ENCODE peak calls at places on chromosomes 12 and 14, in five cellular contexts. One of them, this sample, is unnamed.

GRCh38 chr14:64562432-64562831 is 12.7 kb downstream of the PPP1R36 start:
- DNase-seq in hippocampal formation: no peak
- DNase-seq in stimulated activated CD8-positive, alpha-beta memory T cell treated with anti-CD3 and anti-CD28 coated beads, Interleukin-7, amount 100 ng/mL, for 1 hour: no peak
- DNase-seq in COR-L47: no peak
- DNase-seq in BJ: no peak
- DNase-seq in this sample: no peak

GRCh38 chr12:27319394-27319793 is 13.2 kb upstream of the BMAL2 start:
- DNase-seq in BJ: peak
- DNase-seq in hippocampal formation: no peak
- DNase-seq in stimulated activated CD8-positive, alpha-beta memory T cell treated with anti-CD3 and anti-CD28 coated beads, Interleukin-7, amount 100 ng/mL, for 1 hour: no peak
- DNase-seq in COR-L47: no peak
- DNase-seq in this sample: no peak

GRCh38 chr12:91177380-91177779 is 5.2 kb downstream of the DCN start:
- DNase-seq in hippocampal formation: no peak
- DNase-seq in COR-L47: no peak
- DNase-seq in BJ: no peak
- DNase-seq in stimulated activated CD8-positive, alpha-beta memory T cell treated with anti-CD3 and anti-CD28 coated beads, Interleukin-7, amount 100 ng/mL, for 1 hour: no peak
- DNase-seq in this sample: no peak

GRCh38 chr12:53061404-53062010 is 11.6 kb downstream of the TNS2 start:
- DNase-seq in hippocampal formation: no peak
- DNase-seq in stimulated activated CD8-positive, alpha-beta memory T cell treated with anti-CD3 and anti-CD28 coated beads, Interleukin-7, amount 100 ng/mL, for 1 hour: no peak
- DNase-seq in BJ: no peak
- DNase-seq in COR-L47: peak
- DNase-seq in this sample: peak

GRCh38 chr12:116646901-116647300 is 87.7 kb downstream of the MAP1LC3B2 start:
- DNase-seq in COR-L47: no peak
- DNase-seq in hippocampal formation: no peak
- DNase-seq in stimulated activated CD8-positive, alpha-beta memory T cell treated with anti-CD3 and anti-CD28 coated beads, Interleukin-7, amount 100 ng/mL, for 1 hour: no peak
- DNase-seq in BJ: no peak
- DNase-seq in this sample: no peak

GRCh38 chr14:89252887-89253532 is 164.0 kb downstream of the FOXN3 start:
- DNase-seq in BJ: no peak
- DNase-seq in COR-L47: peak
- DNase-seq in stimulated activated CD8-positive, alpha-beta memory T cell treated with anti-CD3 and anti-CD28 coated beads, Interleukin-7, amount 100 ng/mL, for 1 hour: no peak
- DNase-seq in hippocampal formation: no peak
- DNase-seq in this sample: no peak

GRCh38 chr12:115203661-115204060 is 519.7 kb upstream of the TBX3 start:
- DNase-seq in hippocampal formation: no peak
- DNase-seq in BJ: no peak
- DNase-seq in COR-L47: no peak
- DNase-seq in stimulated activated CD8-positive, alpha-beta memory T cell treated with anti-CD3 and anti-CD28 coated beads, Interleukin-7, amount 100 ng/mL, for 1 hour: no peak
- DNase-seq in this sample: no peak

GRCh38 chr12:1791104-1791927 is 29.0 kb upstream of the LRTM2 start:
- DNase-seq in COR-L47: peak
- DNase-seq in hippocampal formation: peak
- DNase-seq in stimulated activated CD8-positive, alpha-beta memory T cell treated with anti-CD3 and anti-CD28 coated beads, Interleukin-7, amount 100 ng/mL, for 1 hour: peak
- DNase-seq in BJ: no peak
- DNase-seq in this sample: peak

GRCh38 chr14:89625208-89625987 is 208.4 kb upstream of the FOXN3 start:
- DNase-seq in COR-L47: peak
- DNase-seq in hippocampal formation: no peak
- DNase-seq in BJ: no peak
- DNase-seq in stimulated activated CD8-positive, alpha-beta memory T cell treated with anti-CD3 and anti-CD28 coated beads, Interleukin-7, amount 100 ng/mL, for 1 hour: no peak
- DNase-seq in this sample: peak

GRCh38 chr12:84183576-84183975 is 729.0 kb downstream of the SLC6A15 start:
- DNase-seq in hippocampal formation: no peak
- DNase-seq in BJ: no peak
- DNase-seq in COR-L47: no peak
- DNase-seq in stimulated activated CD8-positive, alpha-beta memory T cell treated with anti-CD3 and anti-CD28 coated beads, Interleukin-7, amount 100 ng/mL, for 1 hour: no peak
- DNase-seq in this sample: no peak

GRCh38 chr12:537772-538171 is 78.0 kb downstream of the B4GALNT3 start:
- DNase-seq in hippocampal formation: no peak
- DNase-seq in BJ: no peak
- DNase-seq in stimulated activated CD8-positive, alpha-beta memory T cell treated with anti-CD3 and anti-CD28 coated beads, Interleukin-7, amount 100 ng/mL, for 1 hour: no peak
- DNase-seq in COR-L47: peak
- DNase-seq in this sample: peak

GRCh38 chr12:716506-716905 is 35.9 kb upstream of the WNK1 start:
- DNase-seq in COR-L47: no peak
- DNase-seq in BJ: no peak
- DNase-seq in stimulated activated CD8-positive, alpha-beta memory T cell treated with anti-CD3 and anti-CD28 coated beads, Interleukin-7, amount 100 ng/mL, for 1 hour: no peak
- DNase-seq in hippocampal formation: no peak
- DNase-seq in this sample: no peak

GRCh38 chr12:117334855-117335587 is 26.4 kb downstream of the NOS1 start:
- DNase-seq in stimulated activated CD8-positive, alpha-beta memory T cell treated with anti-CD3 and anti-CD28 coated beads, Interleukin-7, amount 100 ng/mL, for 1 hour: no peak
- DNase-seq in hippocampal formation: no peak
- DNase-seq in COR-L47: no peak
- DNase-seq in BJ: no peak
- DNase-seq in this sample: no peak

GRCh38 chr14:69005432-69006148 is 26.5 kb upstream of the ACTN1 start:
- DNase-seq in BJ: peak
- DNase-seq in COR-L47: peak
- DNase-seq in hippocampal formation: no peak
- DNase-seq in stimulated activated CD8-positive, alpha-beta memory T cell treated with anti-CD3 and anti-CD28 coated beads, Interleukin-7, amount 100 ng/mL, for 1 hour: no peak
- DNase-seq in this sample: no peak

GRCh38 chr14:26597136-26598080 is at the start of gene NOVA1:
- DNase-seq in hippocampal formation: peak
- DNase-seq in BJ: no peak
- DNase-seq in COR-L47: peak
- DNase-seq in stimulated activated CD8-positive, alpha-beta memory T cell treated with anti-CD3 and anti-CD28 coated beads, Interleukin-7, amount 100 ng/mL, for 1 hour: no peak
- DNase-seq in this sample: no peak

GRCh38 chr12:42859612-42860011 is 270.1 kb upstream of the PRICKLE1 start:
- DNase-seq in hippocampal formation: no peak
- DNase-seq in BJ: no peak
- DNase-seq in stimulated activated CD8-positive, alpha-beta memory T cell treated with anti-CD3 and anti-CD28 coated beads, Interleukin-7, amount 100 ng/mL, for 1 hour: no peak
- DNase-seq in COR-L47: no peak
- DNase-seq in this sample: no peak

GRCh38 chr14:68368850-68369249 is 424.0 kb downstream of the ZFP36L1 start:
- DNase-seq in stimulated activated CD8-positive, alpha-beta memory T cell treated with anti-CD3 and anti-CD28 coated beads, Interleukin-7, amount 100 ng/mL, for 1 hour: no peak
- DNase-seq in hippocampal formation: no peak
- DNase-seq in COR-L47: no peak
- DNase-seq in BJ: no peak
- DNase-seq in this sample: no peak

GRCh38 chr12:9948606-9949286 is 16.6 kb upstream of the CLEC2A start:
- DNase-seq in BJ: no peak
- DNase-seq in stimulated activated CD8-positive, alpha-beta memory T cell treated with anti-CD3 and anti-CD28 coated beads, Interleukin-7, amount 100 ng/mL, for 1 hour: no peak
- DNase-seq in COR-L47: no peak
- DNase-seq in hippocampal formation: no peak
- DNase-seq in this sample: no peak

GRCh38 chr12:26678697-26679660 is 154.0 kb downstream of the ITPR2 start:
- DNase-seq in stimulated activated CD8-positive, alpha-beta memory T cell treated with anti-CD3 and anti-CD28 coated beads, Interleukin-7, amount 100 ng/mL, for 1 hour: no peak
- DNase-seq in hippocampal formation: no peak
- DNase-seq in BJ: no peak
- DNase-seq in COR-L47: no peak
- DNase-seq in this sample: no peak

GRCh38 chr12:70197362-70197744 is 45.9 kb upstream of the CNOT2 start:
- DNase-seq in hippocampal formation: no peak
- DNase-seq in stimulated activated CD8-positive, alpha-beta memory T cell treated with anti-CD3 and anti-CD28 coated beads, Interleukin-7, amount 100 ng/mL, for 1 hour: no peak
- DNase-seq in COR-L47: no peak
- DNase-seq in BJ: no peak
- DNase-seq in this sample: no peak

GRCh38 chr12:11542599-11542998 is 106.9 kb upstream of the ETV6 start:
- DNase-seq in BJ: no peak
- DNase-seq in hippocampal formation: no peak
- DNase-seq in stimulated activated CD8-positive, alpha-beta memory T cell treated with anti-CD3 and anti-CD28 coated beads, Interleukin-7, amount 100 ng/mL, for 1 hour: no peak
- DNase-seq in COR-L47: no peak
- DNase-seq in this sample: no peak

GRCh38 chr14:31457665-31458659 is 656 bp upstream of the DTD2 start:
- DNase-seq in hippocampal formation: peak
- DNase-seq in stimulated activated CD8-positive, alpha-beta memory T cell treated with anti-CD3 and anti-CD28 coated beads, Interleukin-7, amount 100 ng/mL, for 1 hour: no peak
- DNase-seq in BJ: no peak
- DNase-seq in COR-L47: no peak
- DNase-seq in this sample: peak

GRCh38 chr12:8628731-8629130 is 16.1 kb upstream of the AICDA start:
- DNase-seq in COR-L47: no peak
- DNase-seq in hippocampal formation: no peak
- DNase-seq in BJ: no peak
- DNase-seq in stimulated activated CD8-positive, alpha-beta memory T cell treated with anti-CD3 and anti-CD28 coated beads, Interleukin-7, amount 100 ng/mL, for 1 hour: no peak
- DNase-seq in this sample: no peak